ENCODE peak calls at places on chromosome X, in seven cellular contexts. One of them, this sample, is unnamed.

GRCh38 chrX:3244203-3244743 is 102.2 kb downstream of the MXRA5 start:
- DNase-seq in breast epithelium: no peak
- DNase-seq in T-cell: no peak
- DNase-seq in MM.1S: no peak
- DNase-seq in Kasumi-1: no peak
- DNase-seq in GM06990: no peak
- DNase-seq in AG08395: peak
- DNase-seq in this sample: peak

GRCh38 chrX:1491851-1492349 is 39.2 kb upstream of the ASMTL start:
- DNase-seq in T-cell: peak
- DNase-seq in breast epithelium: no peak
- DNase-seq in AG08395: peak
- DNase-seq in GM06990: peak
- DNase-seq in MM.1S: peak
- DNase-seq in Kasumi-1: no peak
- DNase-seq in this sample: peak

GRCh38 chrX:137051978-137052640 is 18.3 kb upstream of the GPR101 start:
- DNase-seq in MM.1S: peak
- DNase-seq in AG08395: peak
- DNase-seq in GM06990: peak
- DNase-seq in breast epithelium: no peak
- DNase-seq in Kasumi-1: peak
- DNase-seq in T-cell: peak
- DNase-seq in this sample: peak

GRCh38 chrX:155235891-155236290 is 19.6 kb downstream of the VBP1 start:
- DNase-seq in breast epithelium: no peak
- DNase-seq in MM.1S: peak
- DNase-seq in Kasumi-1: no peak
- DNase-seq in T-cell: no peak
- DNase-seq in AG08395: no peak
- DNase-seq in GM06990: no peak
- DNase-seq in this sample: no peak

GRCh38 chrX:155148724-155149537 is 67.3 kb upstream of the VBP1 start:
- DNase-seq in AG08395: peak
- DNase-seq in GM06990: no peak
- DNase-seq in Kasumi-1: peak
- DNase-seq in breast epithelium: no peak
- DNase-seq in T-cell: no peak
- DNase-seq in MM.1S: no peak
- DNase-seq in this sample: no peak

GRCh38 chrX:119236599-119237525 is 777 bp downstream of the PGRMC1 start:
- DNase-seq in GM06990: peak
- DNase-seq in Kasumi-1: no peak
- DNase-seq in AG08395: peak
- DNase-seq in T-cell: no peak
- DNase-seq in MM.1S: peak
- DNase-seq in breast epithelium: no peak
- DNase-seq in this sample: peak

GRCh38 chrX:17590892-17591740 is 146.2 kb upstream of the SCML1 start:
- DNase-seq in MM.1S: peak
- DNase-seq in AG08395: peak
- DNase-seq in T-cell: no peak
- DNase-seq in GM06990: no peak
- DNase-seq in Kasumi-1: peak
- DNase-seq in breast epithelium: no peak
- DNase-seq in this sample: no peak

GRCh38 chrX:81174286-81174685 is 27.4 kb downstream of the HMGN5 start:
- DNase-seq in AG08395: peak
- DNase-seq in MM.1S: peak
- DNase-seq in Kasumi-1: peak
- DNase-seq in GM06990: no peak
- DNase-seq in T-cell: no peak
- DNase-seq in breast epithelium: no peak
- DNase-seq in this sample: no peak

GRCh38 chrX:103446665-103447302 is 70.4 kb downstream of the BEX3 start:
- DNase-seq in AG08395: peak
- DNase-seq in GM06990: no peak
- DNase-seq in Kasumi-1: no peak
- DNase-seq in MM.1S: no peak
- DNase-seq in T-cell: no peak
- DNase-seq in breast epithelium: no peak
- DNase-seq in this sample: peak

GRCh38 chrX:100289159-100289558 is 120.9 kb downstream of the PCDH19 start:
- DNase-seq in AG08395: no peak
- DNase-seq in GM06990: no peak
- DNase-seq in T-cell: no peak
- DNase-seq in breast epithelium: no peak
- DNase-seq in MM.1S: no peak
- DNase-seq in Kasumi-1: no peak
- DNase-seq in this sample: no peak

GRCh38 chrX:12804655-12805054 is 13.4 kb downstream of the PRPS2 start:
- DNase-seq in T-cell: no peak
- DNase-seq in AG08395: no peak
- DNase-seq in GM06990: no peak
- DNase-seq in breast epithelium: peak
- DNase-seq in MM.1S: no peak
- DNase-seq in Kasumi-1: no peak
- DNase-seq in this sample: no peak

GRCh38 chrX:47209508-47210238 is 8.8 kb upstream of the CDK16 start:
- DNase-seq in T-cell: no peak
- DNase-seq in AG08395: no peak
- DNase-seq in Kasumi-1: no peak
- DNase-seq in GM06990: no peak
- DNase-seq in MM.1S: no peak
- DNase-seq in breast epithelium: no peak
- DNase-seq in this sample: no peak

GRCh38 chrX:8189096-8189830 is 18.2 kb upstream of the VCX2 start:
- DNase-seq in GM06990: no peak
- DNase-seq in MM.1S: no peak
- DNase-seq in AG08395: no peak
- DNase-seq in T-cell: no peak
- DNase-seq in Kasumi-1: no peak
- DNase-seq in breast epithelium: no peak
- DNase-seq in this sample: no peak

GRCh38 chrX:43581167-43581566 is 74.9 kb upstream of the MAOA start:
- DNase-seq in T-cell: no peak
- DNase-seq in MM.1S: no peak
- DNase-seq in GM06990: no peak
- DNase-seq in breast epithelium: no peak
- DNase-seq in Kasumi-1: no peak
- DNase-seq in AG08395: no peak
- DNase-seq in this sample: no peak

GRCh38 chrX:150897371-150898319 is 823 bp downstream of the CD99L2 start:
- DNase-seq in GM06990: peak
- DNase-seq in T-cell: peak
- DNase-seq in breast epithelium: no peak
- DNase-seq in MM.1S: peak
- DNase-seq in Kasumi-1: peak
- DNase-seq in AG08395: no peak
- DNase-seq in this sample: peak

GRCh38 chrX:74382613-74383012 is 38.7 kb upstream of the SLC16A2 start:
- DNase-seq in GM06990: peak
- DNase-seq in breast epithelium: peak
- DNase-seq in AG08395: peak
- DNase-seq in Kasumi-1: peak
- DNase-seq in T-cell: peak
- DNase-seq in MM.1S: peak
- DNase-seq in this sample: peak

GRCh38 chrX:13911581-13911980 is 94.7 kb upstream of the GPM6B start:
- DNase-seq in breast epithelium: no peak
- DNase-seq in T-cell: no peak
- DNase-seq in GM06990: no peak
- DNase-seq in AG08395: no peak
- DNase-seq in MM.1S: no peak
- DNase-seq in Kasumi-1: no peak
- DNase-seq in this sample: no peak

GRCh38 chrX:149473092-149473491 is 32.0 kb downstream of the IDS start:
- DNase-seq in T-cell: no peak
- DNase-seq in AG08395: no peak
- DNase-seq in breast epithelium: no peak
- DNase-seq in Kasumi-1: no peak
- DNase-seq in MM.1S: no peak
- DNase-seq in GM06990: no peak
- DNase-seq in this sample: no peak

GRCh38 chrX:18889982-18890381 is 93.9 kb downstream of the PHKA2 start:
- DNase-seq in MM.1S: no peak
- DNase-seq in T-cell: no peak
- DNase-seq in Kasumi-1: no peak
- DNase-seq in GM06990: no peak
- DNase-seq in breast epithelium: no peak
- DNase-seq in AG08395: no peak
- DNase-seq in this sample: no peak

GRCh38 chrX:72202792-72203401 is 21.3 kb downstream of the PIN4 start:
- DNase-seq in T-cell: no peak
- DNase-seq in breast epithelium: no peak
- DNase-seq in MM.1S: no peak
- DNase-seq in AG08395: no peak
- DNase-seq in GM06990: no peak
- DNase-seq in Kasumi-1: no peak
- DNase-seq in this sample: no peak

GRCh38 chrX:56784666-56785065 is 55.6 kb downstream of the NBDY start:
- DNase-seq in MM.1S: no peak
- DNase-seq in T-cell: no peak
- DNase-seq in GM06990: no peak
- DNase-seq in AG08395: no peak
- DNase-seq in Kasumi-1: no peak
- DNase-seq in breast epithelium: no peak
- DNase-seq in this sample: no peak

GRCh38 chrX:18617351-18617750 is 54.6 kb downstream of the RS1 start:
- DNase-seq in GM06990: no peak
- DNase-seq in breast epithelium: no peak
- DNase-seq in T-cell: no peak
- DNase-seq in Kasumi-1: no peak
- DNase-seq in AG08395: peak
- DNase-seq in MM.1S: no peak
- DNase-seq in this sample: peak

GRCh38 chrX:25427873-25428555 is 412.2 kb upstream of the ARX start:
- DNase-seq in AG08395: no peak
- DNase-seq in T-cell: no peak
- DNase-seq in Kasumi-1: no peak
- DNase-seq in GM06990: no peak
- DNase-seq in MM.1S: no peak
- DNase-seq in breast epithelium: no peak
- DNase-seq in this sample: no peak

GRCh38 chrX:9188117-9188516 is 154.2 kb upstream of the FAM9B start:
- DNase-seq in MM.1S: no peak
- DNase-seq in breast epithelium: no peak
- DNase-seq in T-cell: no peak
- DNase-seq in AG08395: no peak
- DNase-seq in Kasumi-1: no peak
- DNase-seq in GM06990: no peak
- DNase-seq in this sample: no peak